ENCODE peak calls at places on chromosome 4, in nine cellular contexts. X, F, W, I, O, Q, D, J and M are unnamed samples.

GRCh38 chr4:165006886-165007285 is 24.9 kb upstream of the TRIM60 start:
- DNase-seq in I (no peak), X (no peak), W (no peak), O (no peak), F (no peak), D (no peak), J (no peak), Q (no peak), M (no peak)

GRCh38 chr4:26458104-26458503 is 32.2 kb downstream of the CCKAR start:
- DNase-seq in J (no peak), F (no peak), Q (peak), X (no peak), I (no peak), W (no peak), O (no peak), D (no peak), M (no peak)

GRCh38 chr4:92501456-92501855 is 197.7 kb downstream of the GRID2 start:
- DNase-seq in I (no peak), X (no peak), J (no peak), D (no peak), W (no peak), F (no peak), Q (no peak), O (no peak), M (no peak)

GRCh38 chr4:41507292-41507933 is 30.5 kb upstream of the LIMCH1 start:
- DNase-seq in I (no peak), F (no peak), W (no peak), D (no peak), X (no peak), Q (no peak), O (no peak), J (no peak), M (peak)

GRCh38 chr4:2820216-2820982 is 23.2 kb upstream of the ADD1 start:
- DNase-seq in F (no peak), J (no peak), O (no peak), I (no peak), W (peak), X (peak), D (no peak), Q (no peak), M (no peak)

GRCh38 chr4:137509855-137510282 is 22.4 kb downstream of the PCDH18 start:
- DNase-seq in J (no peak), I (no peak), O (no peak), X (no peak), F (no peak), D (no peak), Q (no peak), W (no peak), M (peak)

GRCh38 chr4:47031011-47031678 is at the start of gene GABRB1:
- DNase-seq in Q (peak), O (peak), I (no peak), D (peak), J (peak), X (peak), W (no peak), F (peak), M (no peak)

GRCh38 chr4:74873545-74874295 is 59.2 kb upstream of the PARM1 start:
- DNase-seq in I (no peak), O (no peak), Q (peak), F (no peak), X (no peak), D (no peak), W (no peak), J (no peak), M (no peak)

GRCh38 chr4:1093391-1094335 is 19.7 kb downstream of the RNF212 start:
- DNase-seq in I (no peak), J (no peak), O (no peak), X (no peak), D (no peak), W (no peak), Q (no peak), F (no peak), M (no peak)

GRCh38 chr4:17082186-17082585 is 183.7 kb upstream of the LDB2 start:
- DNase-seq in J (no peak), F (no peak), I (no peak), O (no peak), Q (no peak), W (no peak), X (no peak), D (no peak), M (no peak)

GRCh38 chr4:37873383-37873782 is 17.5 kb upstream of the TBC1D1 start:
- DNase-seq in X (no peak), D (no peak), W (no peak), F (no peak), I (no peak), J (no peak), O (no peak), Q (peak), M (no peak)

GRCh38 chr4:72468904-72469502 is 100.0 kb downstream of the ADAMTS3 start:
- DNase-seq in O (no peak), D (no peak), Q (peak), J (peak), F (no peak), W (peak), I (no peak), X (peak), M (no peak)

GRCh38 chr4:145299380-145300076 is 119.1 kb upstream of the OTUD4 start:
- DNase-seq in J (no peak), I (no peak), F (no peak), D (peak), W (no peak), O (peak), Q (peak), X (no peak), M (no peak)

GRCh38 chr4:52560844-52561280 is 98.2 kb downstream of the USP46 start:
- DNase-seq in I (no peak), W (no peak), Q (peak), J (no peak), D (no peak), O (no peak), F (no peak), X (no peak), M (no peak)

GRCh38 chr4:39698424-39699009 is 581 bp downstream of the UBE2K start:
- DNase-seq in Q (peak), F (no peak), W (peak), O (no peak), X (peak), J (peak), D (peak), I (peak), M (no peak)

GRCh38 chr4:38815879-38816782 is 11.5 kb upstream of the TLR1 start:
- DNase-seq in D (no peak), F (no peak), W (no peak), J (no peak), X (no peak), I (no peak), O (no peak), Q (peak), M (no peak)

GRCh38 chr4:27267435-27268355 is 407.1 kb downstream of the STIM2 start:
- DNase-seq in Q (no peak), J (no peak), I (no peak), X (no peak), F (no peak), D (no peak), W (no peak), O (no peak), M (no peak)

GRCh38 chr4:88390128-88390527 is 11.5 kb downstream of the HERC6 start:
- DNase-seq in I (no peak), D (no peak), W (no peak), Q (no peak), J (no peak), X (no peak), O (no peak), F (no peak), M (no peak)

GRCh38 chr4:77599378-77599777 is 6.2 kb upstream of the CXCL13 start:
- DNase-seq in X (peak), F (no peak), J (no peak), I (no peak), O (no peak), Q (peak), D (no peak), W (no peak), M (no peak)

GRCh38 chr4:127309360-127310095 is 323.2 kb upstream of the INTU start:
- DNase-seq in I (no peak), F (no peak), Q (peak), D (no peak), X (peak), J (no peak), O (no peak), W (no peak), M (peak)

GRCh38 chr4:120926358-120927025 is 4.0 kb upstream of the PRDM5 start:
- DNase-seq in J (no peak), F (no peak), X (no peak), I (no peak), D (no peak), W (no peak), Q (no peak), O (no peak), M (no peak)

GRCh38 chr4:107838763-107839162 is 14.0 kb downstream of the SGMS2 start:
- DNase-seq in W (no peak), F (no peak), O (no peak), D (no peak), J (no peak), X (no peak), I (no peak), Q (no peak), M (no peak)

GRCh38 chr4:118033148-118034060 is 882 bp upstream of the NDST3 start:
- DNase-seq in F (peak), Q (peak), X (peak), D (peak), J (no peak), O (no peak), W (peak), I (no peak), M (no peak)